ENCODE peak calls at places on chromosome 3, in nine cellular contexts. C is MM.1S; X is suprapubic skin; O is dorsolateral prefrontal cortex; F is SK-N-SH; W is tibial nerve; S is breast epithelium; E is brain microvascular endothelial cell; V is CD4-positive, CD25-positive, alpha-beta regulatory T cell. H is an unnamed sample.

GRCh38 chr3:77102916-77103769 is 63.2 kb downstream of the ROBO2 start:
- DNase-seq in X (no peak), S (no peak), F (no peak), V (no peak), E (peak), O (no peak), W (no peak), C (no peak), H (no peak)

GRCh38 chr3:124510290-124510689 is 220.0 kb upstream of the UMPS start:
- DNase-seq in W (no peak), C (no peak), S (no peak), O (no peak), V (no peak), X (no peak), E (no peak), F (no peak), H (no peak)

GRCh38 chr3:194377708-194378107 is 8.2 kb upstream of the LRRC15 start:
- DNase-seq in C (no peak), W (no peak), V (no peak), E (no peak), S (no peak), X (no peak), F (no peak), O (no peak), H (no peak)

GRCh38 chr3:76131396-76132153 is 346.2 kb upstream of the ZNF717 start:
- DNase-seq in W (no peak), O (no peak), S (no peak), X (no peak), E (peak), F (no peak), C (no peak), V (no peak), H (no peak)

GRCh38 chr3:139129892-139130291 is 85.2 kb upstream of the PRR23C start:
- DNase-seq in S (no peak), V (no peak), X (no peak), O (no peak), F (no peak), E (no peak), W (no peak), C (no peak), H (no peak)

GRCh38 chr3:52237659-52238172 is 1.2 kb downstream of the TWF2 start:
- DNase-seq in V (no peak), E (peak), X (peak), C (no peak), W (peak), F (peak), O (peak), S (peak), H (peak)

GRCh38 chr3:42535981-42536784 is 33.7 kb downstream of the VIPR1 start:
- DNase-seq in V (peak), O (peak), W (no peak), X (no peak), S (no peak), F (peak), C (peak), E (peak), H (no peak)

GRCh38 chr3:126737527-126737926 is 33.5 kb downstream of the CHCHD6 start:
- DNase-seq in W (no peak), X (peak), O (no peak), F (no peak), V (no peak), C (no peak), S (no peak), E (no peak), H (no peak)

GRCh38 chr3:116256843-116257485 is 188.3 kb downstream of the LSAMP start:
- DNase-seq in E (no peak), O (no peak), F (no peak), V (no peak), C (no peak), S (no peak), W (no peak), X (no peak), H (no peak)

GRCh38 chr3:161148832-161149475 is 43.8 kb upstream of the B3GALNT1 start:
- DNase-seq in S (no peak), C (no peak), F (no peak), O (no peak), E (no peak), X (no peak), V (no peak), W (no peak), H (no peak)

GRCh38 chr3:123632161-123632655 is 47.4 kb upstream of the HACD2 start:
- DNase-seq in E (no peak), O (no peak), C (no peak), V (no peak), W (no peak), S (peak), F (no peak), X (no peak), H (no peak)

GRCh38 chr3:133730993-133731392 is 15.2 kb upstream of the TF start:
- DNase-seq in C (no peak), V (no peak), X (no peak), O (no peak), F (no peak), E (no peak), S (no peak), W (no peak), H (no peak)

GRCh38 chr3:146187334-146187950 is 26.5 kb upstream of the PLOD2 start:
- DNase-seq in V (no peak), O (peak), E (peak), C (peak), S (no peak), X (no peak), W (peak), F (no peak), H (no peak)

GRCh38 chr3:64766463-64766862 is 78.7 kb upstream of the ADAMTS9 start:
- DNase-seq in E (no peak), V (no peak), X (no peak), F (no peak), S (no peak), W (no peak), C (no peak), O (no peak), H (no peak)

GRCh38 chr3:18143258-18143780 is 281.8 kb downstream of the SATB1 start:
- DNase-seq in E (no peak), F (peak), W (no peak), S (no peak), C (no peak), O (no peak), X (no peak), V (no peak), H (no peak)

GRCh38 chr3:78823859-78824258 is 943.9 kb downstream of the ROBO1 start:
- DNase-seq in X (no peak), C (no peak), F (no peak), E (peak), V (no peak), W (no peak), O (no peak), S (no peak), H (no peak)

GRCh38 chr3:10248984-10249748 is 907 bp downstream of the TATDN2 start:
- DNase-seq in S (no peak), E (peak), C (peak), O (no peak), W (no peak), X (no peak), V (peak), F (peak), H (no peak)

GRCh38 chr3:164730810-164731209 is 347.5 kb downstream of the SI start:
- DNase-seq in C (no peak), F (no peak), X (no peak), W (no peak), O (no peak), V (no peak), S (no peak), E (peak), H (no peak)

GRCh38 chr3:105353485-105354161 is 13.1 kb upstream of the ALCAM start:
- DNase-seq in X (peak), V (no peak), W (no peak), E (no peak), O (peak), C (no peak), F (no peak), S (no peak), H (peak)

GRCh38 chr3:8848696-8849131 is 79.3 kb upstream of the OXTR start:
- DNase-seq in F (no peak), S (no peak), E (peak), W (no peak), O (no peak), X (no peak), V (no peak), C (no peak), H (no peak)

GRCh38 chr3:23430781-23431423 is 227.8 kb downstream of the UBE2E2 start:
- DNase-seq in W (no peak), C (no peak), S (no peak), F (no peak), V (no peak), E (no peak), X (no peak), O (no peak), H (no peak)

GRCh38 chr3:102979682-102980378 is 545.0 kb downstream of the ZPLD1 start:
- DNase-seq in X (peak), C (no peak), O (peak), S (peak), F (peak), E (peak), V (no peak), W (peak), H (peak)

GRCh38 chr3:126664591-126665214 is 9.8 kb upstream of the TXNRD3 start:
- DNase-seq in W (no peak), X (no peak), S (no peak), F (no peak), O (no peak), V (no peak), E (no peak), C (no peak), H (no peak)

GRCh38 chr3:52518723-52519444 is 14.8 kb downstream of the NT5DC2 start:
- DNase-seq in O (no peak), X (no peak), E (no peak), W (no peak), C (no peak), V (no peak), F (peak), S (no peak), H (no peak)

GRCh38 chr3:59821274-59821673 is 771.4 kb upstream of the CFAP20DC start:
- DNase-seq in O (no peak), E (no peak), W (no peak), C (no peak), V (no peak), X (no peak), F (no peak), S (no peak), H (no peak)

GRCh38 chr3:30657914-30658313 is 51.5 kb downstream of the TGFBR2 start:
- DNase-seq in W (no peak), X (no peak), C (no peak), F (no peak), E (no peak), V (no peak), S (no peak), O (no peak), H (no peak)

GRCh38 chr3:126848991-126849390 is 133.9 kb upstream of the PLXNA1 start:
- DNase-seq in V (no peak), W (no peak), F (no peak), C (no peak), S (no peak), X (peak), E (no peak), O (no peak), H (no peak)

GRCh38 chr3:170811515-170811914 is 58.5 kb downstream of the RPL22L1 start:
- DNase-seq in E (peak), X (no peak), O (no peak), C (no peak), V (no peak), W (no peak), S (no peak), F (no peak), H (no peak)

GRCh38 chr3:189270248-189270832 is 98.6 kb downstream of the TPRG1 start:
- DNase-seq in W (no peak), E (peak), F (no peak), X (peak), O (peak), C (peak), S (peak), V (peak), H (peak)

GRCh38 chr3:103181175-103181574 is 746.4 kb downstream of the ZPLD1 start:
- DNase-seq in O (no peak), W (no peak), V (no peak), X (no peak), S (no peak), C (no peak), F (no peak), E (no peak), H (no peak)

GRCh38 chr3:85801955-85802354 is 843.2 kb downstream of the CADM2 start:
- DNase-seq in X (no peak), S (no peak), V (no peak), W (no peak), E (no peak), F (peak), C (no peak), O (no peak), H (no peak)

GRCh38 chr3:121557426-121557934 is 10.3 kb upstream of the ARGFX start:
- DNase-seq in C (no peak), S (no peak), V (no peak), O (no peak), W (no peak), E (no peak), F (no peak), X (no peak), H (no peak)

DNA sequence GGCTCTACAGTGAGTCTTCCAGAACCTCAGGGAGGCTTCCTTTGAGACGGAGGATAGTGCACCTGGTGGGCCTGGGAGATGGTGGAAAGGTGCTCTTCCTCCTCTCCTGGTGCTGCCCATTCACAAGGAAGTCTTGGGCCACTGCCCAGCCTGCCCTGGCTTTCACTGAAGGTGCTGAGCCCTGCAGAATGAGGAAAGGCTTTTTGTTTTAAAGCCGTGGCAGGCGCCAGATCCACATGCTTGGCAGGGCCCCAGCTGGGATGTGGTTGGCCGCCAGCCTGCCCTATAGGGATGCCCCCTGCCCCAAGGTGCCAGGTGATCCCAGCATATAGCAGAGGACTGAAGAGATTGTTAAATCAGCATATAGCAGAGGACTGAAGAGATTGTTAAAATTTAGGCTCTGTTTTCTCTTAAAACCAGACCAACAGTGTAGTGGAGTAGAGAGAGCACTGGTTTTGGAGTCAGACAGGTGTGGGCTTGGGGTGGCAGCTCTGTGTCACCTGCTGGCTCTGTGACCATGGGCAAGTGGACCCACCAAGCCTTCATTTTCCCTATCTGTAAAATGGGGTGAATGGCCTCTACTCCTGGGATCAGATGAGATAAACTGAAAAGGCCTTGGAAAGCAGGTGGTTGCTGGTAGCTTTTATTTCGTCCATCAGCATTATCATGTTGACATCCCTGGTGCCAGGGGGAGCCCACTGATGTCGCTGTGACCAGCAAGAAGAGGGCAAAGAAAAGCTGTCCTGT is 53.3 kb downstream of the SLC6A6 start:
- DNase-seq in E (no peak), O (no peak), F (no peak), C (no peak), V (no peak), S (no peak), X (no peak), W (no peak), H (no peak)
- H3K27ac ChIP-seq in E (no peak), O (no peak), F (no peak), C (no peak), V (no peak), S (no peak), X (no peak), W (no peak), H (no peak)

DNA sequence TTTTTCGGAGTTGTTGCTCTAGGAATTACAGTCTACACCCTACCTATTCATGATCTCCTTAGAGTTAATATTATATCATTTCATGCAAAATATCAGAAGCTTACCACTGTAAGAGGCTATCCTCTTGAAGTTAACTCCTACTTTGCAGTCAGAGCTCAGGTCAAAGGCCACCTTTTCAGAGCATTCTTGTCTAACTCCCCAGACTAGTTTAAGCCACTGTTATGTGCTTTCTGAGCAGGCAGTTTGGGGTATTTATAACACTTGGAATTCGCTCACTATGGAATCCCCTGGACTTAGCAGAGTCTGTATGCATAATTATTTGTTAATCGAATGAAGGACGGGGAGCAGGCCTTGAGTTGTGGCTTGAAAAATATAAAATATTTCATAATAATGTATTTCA is 21.7 kb downstream of the MED12L start:
- DNase-seq in E (no peak), C (no peak), V (no peak), F (no peak), W (no peak), O (no peak), S (no peak), X (no peak), H (no peak)
- H3K27ac ChIP-seq in E (no peak), C (no peak), V (no peak), F (no peak), W (no peak), O (no peak), S (no peak), X (no peak), H (no peak)

GRCh38 chr3:11410564-11410963 is 138.4 kb downstream of the ATG7 start:
- DNase-seq in F (no peak), O (no peak), X (no peak), C (no peak), E (no peak), W (no peak), S (no peak), V (no peak), H (no peak)

GRCh38 chr3:11407644-11408043 is 135.4 kb downstream of the ATG7 start:
- DNase-seq in X (no peak), W (no peak), E (no peak), V (no peak), S (no peak), C (no peak), F (no peak), O (no peak), H (no peak)

GRCh38 chr3:11411956-11412355 is 139.8 kb downstream of the ATG7 start:
- DNase-seq in F (no peak), E (no peak), X (no peak), W (no peak), V (no peak), O (no peak), S (no peak), C (no peak), H (no peak)

GRCh38 chr3:11415099-11415498 is 142.9 kb downstream of the ATG7 start:
- DNase-seq in V (no peak), W (no peak), O (no peak), C (no peak), E (no peak), F (no peak), X (no peak), S (no peak), H (no peak)

DNA sequence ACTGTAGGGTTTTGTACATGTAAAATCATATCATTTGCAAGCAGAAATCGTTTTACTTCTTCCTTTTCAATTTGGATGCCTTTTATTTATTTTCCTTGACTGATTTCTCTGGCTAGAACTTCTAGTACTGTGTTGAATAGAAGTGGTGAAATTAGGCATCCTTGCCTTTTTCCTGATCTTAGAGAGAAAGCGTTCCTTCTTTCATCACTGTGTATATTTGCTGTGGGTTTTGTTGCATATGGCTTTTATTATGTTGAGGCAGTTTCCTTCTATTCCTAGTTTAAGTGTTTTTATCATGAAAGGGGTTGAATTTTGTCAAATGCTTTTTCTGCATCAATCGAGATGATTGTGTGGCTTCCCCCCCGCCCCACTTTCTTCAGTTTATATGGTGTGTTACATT is 140.9 kb downstream of the ATG7 start:
- DNase-seq in O (no peak), C (no peak), V (no peak), S (no peak), X (no peak), E (no peak), W (no peak), F (no peak), H (no peak)
- H3K27ac ChIP-seq in O (no peak), C (no peak), V (no peak), S (no peak), X (no peak), E (no peak), W (no peak), F (no peak), H (no peak)

GRCh38 chr3:47028667-47029066 is 49.2 kb downstream of the NBEAL2 start:
- DNase-seq in O (no peak), V (no peak), E (no peak), C (no peak), S (no peak), F (no peak), X (no peak), W (no peak), H (no peak)

GRCh38 chr3:47022540-47023161 is 43.2 kb downstream of the NBEAL2 start:
- DNase-seq in X (no peak), F (no peak), S (no peak), W (no peak), E (no peak), C (no peak), V (no peak), O (no peak), H (no peak)

GRCh38 chr3:47024932-47025331 is 45.5 kb downstream of the NBEAL2 start:
- DNase-seq in V (no peak), S (no peak), E (peak), W (no peak), C (no peak), F (no peak), O (no peak), X (no peak), H (no peak)

DNA sequence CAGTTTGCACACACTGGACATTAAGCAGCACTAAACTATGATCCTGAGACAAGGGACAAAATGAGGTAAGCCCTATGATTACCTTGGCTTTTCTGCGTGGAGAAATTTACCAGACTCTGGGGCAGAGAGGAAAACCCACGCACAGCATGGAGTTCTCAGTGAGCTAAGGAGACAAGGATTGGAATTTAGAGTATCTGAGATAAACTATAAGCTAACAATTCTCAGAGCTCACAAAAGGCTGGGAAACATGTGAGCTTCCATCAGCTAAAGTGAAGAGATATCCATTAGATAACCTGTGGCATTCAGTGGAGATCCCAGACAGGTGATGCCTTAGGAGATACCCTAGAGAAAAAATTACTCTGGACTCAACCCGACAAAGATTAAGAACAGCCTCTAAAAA is 48.7 kb downstream of the NBEAL2 start:
- DNase-seq in E (no peak), F (no peak), W (no peak), C (no peak), O (no peak), V (no peak), X (no peak), S (no peak), H (no peak)
- H3K27ac ChIP-seq in E (no peak), F (peak), W (no peak), C (no peak), O (no peak), V (no peak), X (no peak), S (no peak), H (no peak)

DNA sequence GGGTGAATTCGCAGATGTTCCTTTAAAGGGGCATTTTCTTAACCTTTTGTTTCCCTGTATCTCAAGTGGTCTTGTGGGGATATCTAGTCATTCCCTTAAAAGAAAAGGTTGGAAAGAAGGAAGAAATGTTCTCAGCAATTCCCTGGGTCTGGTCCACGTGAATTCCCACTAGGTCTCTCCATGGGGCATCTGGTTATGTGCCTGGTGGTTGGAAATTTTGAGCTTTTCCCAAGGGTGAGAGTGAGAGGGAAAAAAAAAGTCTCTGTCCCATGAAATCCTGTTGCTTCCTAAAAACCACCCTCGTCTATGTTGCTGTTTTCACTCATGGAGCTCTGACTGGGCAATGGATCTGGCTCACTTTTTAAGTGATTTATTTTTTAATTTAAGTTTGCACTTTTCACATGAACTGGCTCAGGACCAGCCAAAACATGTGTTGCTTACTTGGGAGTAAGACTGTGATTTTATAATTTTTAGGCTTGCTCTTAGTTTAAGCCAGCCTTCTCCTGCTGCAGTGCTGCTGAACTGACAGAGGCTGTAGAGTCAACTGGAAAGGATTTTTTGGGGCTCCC is 190.1 kb downstream of the CHST2 start:
- DNase-seq in O (no peak), F (no peak), W (peak), C (no peak), E (no peak), S (no peak), V (no peak), X (no peak), H (no peak)
- H3K27ac ChIP-seq in O (no peak), F (no peak), W (peak), C (no peak), E (no peak), S (no peak), V (no peak), X (no peak), H (no peak)